ENCODE peak calls at places on chromosome 6, in seven cellular contexts. R is HCT116, C is HepG2, X is SK-N-SH, D is H1, Q is GM12878, E is K562. Y is an unnamed sample.

GRCh38 chr6:148140772-148141557 is 201.7 kb upstream of the SASH1 start:
- DNase-seq in D (no peak), X (no peak), Q (no peak), E (no peak), C (peak), R (no peak), Y (no peak)

GRCh38 chr6:43907789-43908472 is 137.9 kb downstream of the VEGFA start:
- DNase-seq in R (no peak), D (no peak), X (peak), Q (no peak), E (no peak), C (no peak), Y (no peak)

GRCh38 chr6:121759370-121759769 is 323.9 kb downstream of the GJA1 start:
- DNase-seq in C (no peak), R (no peak), E (no peak), D (no peak), Q (no peak), X (no peak), Y (no peak)

GRCh38 chr6:130978660-130979396 is 84.2 kb downstream of the EPB41L2 start:
- DNase-seq in C (no peak), Q (no peak), D (no peak), E (no peak), R (no peak), X (no peak), Y (no peak)

GRCh38 chr6:14354919-14355572 is 237.5 kb downstream of the CD83 start:
- DNase-seq in E (peak), C (no peak), R (no peak), D (no peak), X (no peak), Q (no peak), Y (no peak)

GRCh38 chr6:129623008-129623732 is 86.8 kb downstream of the ARHGAP18 start:
- DNase-seq in C (no peak), D (no peak), E (no peak), X (no peak), Q (no peak), R (no peak), Y (no peak)

GRCh38 chr6:105649192-105649591 is 246.3 kb upstream of the PREP start:
- DNase-seq in Q (no peak), X (no peak), D (no peak), R (no peak), E (no peak), C (no peak), Y (no peak)

GRCh38 chr6:169868458-169868857 is 117.0 kb downstream of the ERMARD start:
- DNase-seq in E (no peak), Q (no peak), R (no peak), C (no peak), X (no peak), D (peak), Y (no peak)

GRCh38 chr6:130670142-130670541 is 157.1 kb upstream of the SMLR1 start:
- DNase-seq in R (no peak), E (no peak), X (no peak), Q (no peak), C (peak), D (no peak), Y (no peak)

GRCh38 chr6:72861059-72861458 is 239.2 kb downstream of the KCNQ5 start:
- DNase-seq in X (no peak), R (no peak), D (no peak), E (no peak), Q (no peak), C (no peak), Y (no peak)

GRCh38 chr6:41657131-41658094 is 19.1 kb downstream of the MDFI start:
- DNase-seq in E (no peak), D (no peak), X (no peak), C (peak), R (no peak), Q (no peak), Y (no peak)

GRCh38 chr6:154302111-154302752 is 54.4 kb downstream of the IPCEF1 start:
- DNase-seq in E (peak), D (no peak), R (no peak), X (no peak), C (no peak), Q (peak), Y (no peak)

DNA sequence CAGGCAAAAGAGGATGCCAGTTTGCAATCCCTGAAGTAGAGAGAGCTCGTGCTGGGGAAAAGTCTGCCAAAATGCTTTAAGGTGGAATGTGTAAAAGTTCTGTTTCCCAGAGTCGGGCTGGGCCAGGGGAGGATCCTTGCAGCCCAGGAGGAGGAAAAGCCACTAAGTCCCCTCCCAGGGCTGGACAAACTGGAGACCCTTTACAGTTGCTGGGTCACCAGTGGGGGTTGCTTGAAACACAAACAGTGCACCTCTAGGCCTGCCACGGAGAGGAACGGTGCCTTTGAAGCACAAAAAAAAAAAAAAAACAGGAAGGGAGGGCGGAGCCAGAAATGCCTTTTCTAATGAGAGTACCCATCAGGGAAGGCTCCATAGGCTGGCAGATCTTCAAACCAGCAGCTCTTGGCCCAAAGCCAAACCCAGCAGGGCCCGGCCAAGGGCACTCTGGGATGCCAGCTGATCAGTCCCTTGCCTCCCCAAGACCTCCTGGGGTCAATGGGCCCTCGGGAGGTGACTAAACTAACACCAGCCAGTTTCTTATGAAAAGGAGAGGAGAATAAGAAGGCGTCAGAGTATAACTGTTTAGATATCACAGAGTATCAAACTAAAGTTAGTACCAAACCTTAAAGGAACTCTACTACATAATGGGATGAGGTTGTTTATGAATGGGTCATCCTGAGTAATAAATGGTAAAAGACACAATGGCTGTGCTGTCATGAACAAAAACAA is 23.7 kb downstream of the HLA-A start:
- DNase-seq in Q (peak), D (no peak), C (peak), R (peak), X (peak), E (peak), Y (no peak)
- TF ChIP-seq JUND in Q (no peak), D (no peak), C (no peak), R (peak), X (no peak), E (peak), Y (no peak)

GRCh38 chr6:108380876-108381275 is 86.0 kb downstream of the AFG1L start:
- DNase-seq in Q (no peak), R (no peak), D (no peak), C (no peak), X (no peak), E (no peak), Y (no peak)
- TF ChIP-seq JUND in Q (no peak), R (no peak), D (no peak), C (no peak), X (no peak), E (no peak), Y (no peak)

DNA sequence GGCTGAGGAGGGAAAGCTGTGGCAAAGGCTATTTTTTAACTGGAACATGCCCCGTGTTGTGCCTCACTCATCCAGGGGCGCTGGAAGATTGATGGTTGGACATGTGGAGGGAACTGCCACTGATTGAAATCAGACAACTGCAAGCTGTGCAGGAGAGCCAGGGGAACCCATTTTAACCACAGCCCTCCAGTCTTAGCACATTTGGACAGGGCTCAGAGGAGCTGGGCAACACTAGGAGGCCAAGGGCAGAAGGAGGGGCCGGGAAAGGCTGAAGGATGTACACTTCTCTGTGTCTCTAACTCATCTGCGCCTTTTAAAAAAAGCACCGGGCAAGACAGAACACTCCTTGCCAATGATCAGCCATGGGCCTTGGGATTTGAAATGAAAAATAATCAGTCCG is 109.5 kb upstream of the EYA4 start:
- DNase-seq in X (peak), D (no peak), R (no peak), Q (no peak), E (no peak), C (no peak), Y (no peak)
- TF ChIP-seq JUND in X (no peak), D (no peak), R (no peak), Q (no peak), E (no peak), C (no peak), Y (no peak)

DNA sequence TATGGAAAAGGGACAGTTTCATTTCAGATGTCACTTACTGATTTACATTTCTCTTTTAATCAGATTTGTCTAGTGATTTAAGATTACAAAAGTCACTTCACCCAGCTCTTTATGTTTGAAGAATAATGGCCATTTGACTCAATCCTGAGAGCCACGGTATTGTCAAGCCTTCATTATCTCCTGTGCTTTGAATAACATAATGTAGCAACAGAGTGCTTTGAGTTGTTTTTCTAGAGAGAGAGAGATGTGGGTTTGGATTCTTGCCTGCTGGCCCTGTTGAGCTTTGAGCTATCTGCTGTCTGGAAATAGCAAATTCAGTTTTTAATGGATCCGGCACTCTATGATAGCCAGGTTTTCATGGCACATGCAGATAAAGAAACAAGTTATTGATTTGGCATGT is 478.4 kb upstream of the SOX4 start:
- DNase-seq in C (peak), R (no peak), D (no peak), E (no peak), Q (no peak), X (peak), Y (no peak)
- TF ChIP-seq JUND in C (no peak), R (peak), D (no peak), E (no peak), Q (no peak), X (peak), Y (no peak)

GRCh38 chr6:67458265-67458664 is 1176.8 kb upstream of the ADGRB3 start:
- DNase-seq in E (peak), D (no peak), R (no peak), C (no peak), X (no peak), Q (no peak), Y (peak)

DNA sequence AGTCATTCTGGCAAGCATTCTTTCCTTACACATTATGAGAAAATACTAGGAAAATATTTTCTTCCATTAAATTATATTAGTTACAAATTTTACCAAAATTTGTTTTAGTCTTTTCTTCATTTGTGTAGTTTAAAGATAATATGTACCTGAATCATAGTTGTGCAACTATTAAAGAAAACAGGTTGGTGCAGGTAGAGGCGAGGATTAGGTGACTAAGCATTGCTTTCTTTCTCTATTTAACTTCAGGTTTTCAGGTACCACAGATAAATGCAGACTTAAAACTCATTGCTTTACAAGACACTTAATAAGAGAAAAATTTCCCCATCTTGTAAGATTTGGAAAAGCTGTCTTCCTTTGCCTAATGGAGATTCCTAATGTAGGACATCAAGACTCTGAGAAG is 1175.5 kb upstream of the ADGRB3 start:
- DNase-seq in E (no peak), X (no peak), R (no peak), Q (no peak), D (no peak), C (no peak), Y (no peak)
- TF ChIP-seq JUND in E (no peak), X (no peak), R (no peak), Q (no peak), D (no peak), C (no peak), Y (no peak)

DNA sequence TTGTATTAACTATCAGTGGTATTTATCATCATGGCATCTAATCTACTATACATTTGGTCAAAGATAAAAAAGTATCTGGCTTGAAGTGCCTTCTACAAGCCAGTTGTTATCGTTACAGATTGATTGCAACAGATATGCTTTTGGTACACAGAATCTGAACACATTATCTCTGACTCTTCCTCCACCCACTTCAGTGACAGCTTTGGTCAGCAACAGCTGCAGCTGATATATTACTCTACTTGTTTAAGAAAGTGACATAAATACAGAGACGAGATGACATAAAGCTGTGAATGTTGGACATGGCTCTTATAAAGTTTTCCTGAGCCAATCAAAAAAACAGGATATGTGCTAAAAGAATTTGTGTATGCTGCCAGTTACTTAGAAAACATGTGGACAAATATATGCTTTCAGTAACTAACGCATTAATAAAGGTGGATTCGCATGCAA is 77.6 kb downstream of the HIVEP2 start:
- DNase-seq in D (no peak), C (no peak), X (no peak), E (no peak), Q (no peak), R (no peak), Y (no peak)
- TF ChIP-seq JUND in D (no peak), C (no peak), X (no peak), E (no peak), Q (no peak), R (no peak), Y (no peak)

DNA sequence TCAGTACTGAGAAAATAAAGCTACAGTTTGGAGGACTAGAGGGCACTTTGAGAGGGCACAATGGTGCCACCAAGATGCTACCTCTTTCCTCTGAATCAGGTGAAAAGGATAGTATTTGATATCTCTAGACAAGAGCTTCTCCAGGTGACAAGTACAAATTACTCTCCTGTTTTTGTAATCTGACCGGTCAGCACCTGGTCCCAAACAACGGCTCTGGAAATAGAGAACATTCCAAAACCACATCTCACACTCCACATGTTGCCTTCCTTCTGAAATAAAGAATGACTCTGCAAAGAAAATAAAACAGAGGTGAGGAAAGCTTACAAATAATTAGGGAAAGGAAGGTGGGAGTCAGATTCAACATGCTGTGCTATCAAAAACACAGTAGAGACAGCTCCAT is 51.3 kb upstream of the CITED2 start:
- DNase-seq in C (no peak), D (no peak), R (no peak), X (no peak), Q (no peak), E (no peak), Y (no peak)
- TF ChIP-seq JUND in C (no peak), D (no peak), R (no peak), X (no peak), Q (no peak), E (no peak), Y (no peak)

DNA sequence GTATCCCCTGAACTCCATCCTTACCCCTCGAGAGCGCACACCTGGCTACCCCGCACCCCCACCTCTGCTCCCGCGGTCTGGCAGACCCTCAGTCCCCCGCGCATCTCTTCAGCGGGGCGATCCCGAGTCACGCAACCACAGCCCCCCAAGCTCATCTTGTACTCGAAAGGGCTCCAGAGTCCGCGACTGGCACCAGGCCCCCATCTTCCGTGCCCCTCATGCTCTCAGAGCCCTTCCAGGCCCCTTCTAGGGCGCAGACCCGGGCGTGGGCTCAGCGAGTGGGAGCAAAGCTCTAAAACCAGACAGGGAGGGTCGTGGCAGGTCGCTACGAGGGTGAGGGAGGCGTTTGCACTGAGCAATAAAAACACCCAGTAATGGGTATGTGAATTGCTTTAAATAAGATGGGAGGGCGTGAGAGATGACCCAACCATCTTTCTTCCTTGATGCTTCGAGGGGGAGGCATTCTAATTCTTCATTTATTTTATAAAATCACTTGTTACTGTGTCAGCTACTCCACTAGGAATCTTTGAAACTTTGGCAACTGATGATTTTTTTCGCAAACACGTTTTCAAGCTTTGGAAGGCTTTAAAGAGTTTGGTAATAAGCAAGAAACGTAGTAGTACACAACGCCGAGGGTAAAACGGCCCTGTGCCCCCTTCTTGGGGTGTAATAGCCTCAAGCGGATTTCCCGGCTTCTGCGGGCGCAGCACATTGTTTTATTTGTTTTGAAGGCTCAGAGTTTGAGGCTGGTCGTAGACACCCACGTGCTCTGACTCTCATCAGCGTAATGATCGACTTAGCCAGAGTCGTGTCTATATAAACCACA is 42.6 kb upstream of the SUPT3H start:
- DNase-seq in C (no peak), E (no peak), R (no peak), Q (no peak), D (no peak), X (peak), Y (no peak)
- TF ChIP-seq JUND in C (no peak), E (no peak), R (no peak), Q (no peak), D (no peak), X (no peak), Y (no peak)

DNA sequence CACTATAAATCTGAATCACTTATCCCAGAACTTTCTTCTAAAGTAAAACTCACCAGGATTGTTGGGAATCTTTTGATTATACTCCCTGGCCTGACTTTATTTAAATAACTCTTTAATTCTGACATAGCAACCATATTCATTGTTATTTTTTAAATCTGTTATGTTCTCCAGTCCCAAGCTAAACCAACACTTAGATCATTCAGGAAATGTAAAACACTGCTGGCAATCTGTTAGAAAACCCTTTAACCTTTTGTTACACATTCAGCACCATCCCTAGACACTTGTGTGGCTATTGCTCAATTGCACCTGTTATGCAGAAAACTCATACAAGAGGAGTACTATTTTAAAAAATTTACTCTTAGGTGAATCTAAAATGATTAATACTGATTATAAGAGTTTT is 101.8 kb upstream of the NHSL1 start:
- DNase-seq in Q (no peak), X (no peak), C (no peak), E (no peak), R (no peak), D (no peak), Y (no peak)
- TF ChIP-seq JUND in Q (no peak), X (no peak), C (no peak), E (no peak), R (no peak), D (no peak), Y (no peak)

GRCh38 chr6:3628143-3628840 is 123.2 kb downstream of the PXDC1 start:
- DNase-seq in E (no peak), Q (no peak), D (peak), X (no peak), C (no peak), R (no peak), Y (no peak)
- TF ChIP-seq JUND in E (no peak), Q (no peak), D (no peak), X (no peak), C (no peak), R (no peak), Y (no peak)